ENCODE peak calls at places on chromosomes 1 and 21, in eight cellular contexts. Y, C, E, T, D, S, G and J are unnamed samples.

GRCh38 chr1:245566952-245567351 is 412.2 kb downstream of the KIF26B start:
- DNase-seq in D (no peak), G (no peak), T (no peak), C (no peak), S (no peak), Y (no peak), E (no peak), J (no peak)

GRCh38 chr1:234619794-234620247 is 9.8 kb upstream of the IRF2BP2 start:
- DNase-seq in S (no peak), C (no peak), G (no peak), Y (no peak), E (no peak), T (no peak), D (no peak), J (no peak)

GRCh38 chr1:77370588-77371306 is 88.9 kb downstream of the AK5 start:
- DNase-seq in E (peak), C (no peak), T (no peak), G (no peak), Y (no peak), S (no peak), D (no peak), J (no peak)

GRCh38 chr1:112247971-112248370 is 148.0 kb upstream of the CTTNBP2NL start:
- DNase-seq in G (no peak), D (no peak), T (no peak), C (no peak), Y (no peak), S (no peak), E (no peak), J (no peak)

GRCh38 chr1:14215151-14215550 is 383.3 kb upstream of the KAZN start:
- DNase-seq in Y (no peak), S (no peak), T (no peak), E (no peak), G (no peak), D (no peak), C (no peak), J (no peak)

GRCh38 chr1:39540504-39541031 is 36.0 kb downstream of the PABPC4 start:
- DNase-seq in Y (no peak), C (no peak), T (no peak), D (no peak), E (peak), S (peak), G (no peak), J (no peak)

GRCh38 chr1:100972185-100972584 is 53.4 kb downstream of the DPH5 start:
- DNase-seq in Y (no peak), D (no peak), E (peak), C (no peak), G (no peak), S (no peak), T (no peak), J (no peak)

GRCh38 chr1:204225841-204226745 is 12.3 kb upstream of the GOLT1A start:
- DNase-seq in G (no peak), E (no peak), Y (no peak), T (no peak), C (no peak), S (no peak), D (no peak), J (no peak)

GRCh38 chr1:44029260-44029910 is 1.9 kb downstream of the SLC6A9 start:
- DNase-seq in G (no peak), C (no peak), Y (no peak), T (no peak), D (peak), E (no peak), S (no peak), J (no peak)

GRCh38 chr1:14742181-14742980 is 143.9 kb downstream of the KAZN start:
- DNase-seq in E (peak), C (peak), G (no peak), S (no peak), D (no peak), Y (no peak), T (no peak), J (no peak)

GRCh38 chr1:41662656-41663437 is 178.4 kb upstream of the EDN2 start:
- DNase-seq in G (peak), E (peak), T (peak), S (no peak), C (peak), Y (peak), D (peak), J (peak)

GRCh38 chr1:10555635-10556429 is 81.1 kb downstream of the PEX14 start:
- DNase-seq in G (no peak), S (no peak), Y (no peak), T (no peak), E (no peak), D (no peak), C (peak), J (no peak)

GRCh38 chr1:99447716-99448115 is 183.4 kb downstream of the PLPPR4 start:
- DNase-seq in C (no peak), T (no peak), S (no peak), G (no peak), Y (no peak), E (no peak), D (no peak), J (no peak)

GRCh38 chr1:174000274-174000852 is 21.8 kb downstream of the RC3H1 start:
- DNase-seq in C (no peak), T (no peak), Y (no peak), G (no peak), E (no peak), D (no peak), S (no peak), J (no peak)

GRCh38 chr1:245516178-245516829 is 361.5 kb downstream of the KIF26B start:
- DNase-seq in Y (no peak), C (no peak), S (no peak), G (no peak), E (no peak), D (no peak), T (no peak), J (no peak)

GRCh38 chr1:43979528-43980254 is 681 bp downstream of the B4GALT2 start:
- DNase-seq in E (peak), T (peak), D (no peak), G (peak), C (peak), S (no peak), Y (no peak), J (peak)

GRCh38 chr1:159098596-159098995 is 22.0 kb upstream of the AIM2 start:
- DNase-seq in G (no peak), D (no peak), C (no peak), Y (no peak), S (no peak), E (no peak), T (no peak), J (no peak)

GRCh38 chr1:194339451-194339850 is 1153.0 kb upstream of the B3GALT2 start:
- DNase-seq in G (no peak), C (no peak), S (no peak), E (no peak), D (no peak), Y (no peak), T (no peak), J (no peak)

GRCh38 chr21:34743831-34744230 is 75.0 kb downstream of the CLIC6 start:
- DNase-seq in T (no peak), C (no peak), E (peak), Y (no peak), S (no peak), D (no peak), G (no peak), J (no peak)

GRCh38 chr1:58815069-58815679 is 31.3 kb upstream of the JUN start:
- DNase-seq in Y (peak), S (peak), E (peak), G (peak), T (peak), D (no peak), C (peak), J (peak)

GRCh38 chr1:41475346-41475745 is 9.1 kb downstream of the EDN2 start:
- DNase-seq in Y (no peak), G (no peak), S (no peak), C (no peak), T (no peak), E (no peak), D (no peak), J (no peak)

GRCh38 chr1:43368646-43369020 is 822 bp upstream of the ELOVL1 start:
- DNase-seq in E (no peak), S (no peak), Y (no peak), G (no peak), D (no peak), T (no peak), C (no peak), J (no peak)

GRCh38 chr1:56459260-56459659 is 120.1 kb downstream of the PLPP3 start:
- DNase-seq in E (peak), D (no peak), C (no peak), S (no peak), Y (no peak), G (no peak), T (no peak), J (no peak)

GRCh38 chr21:27513016-27513415 is 546.1 kb upstream of the ADAMTS5 start:
- DNase-seq in C (no peak), S (no peak), E (no peak), D (no peak), T (no peak), Y (no peak), G (no peak), J (no peak)

GRCh38 chr1:107139833-107140702 is 771 bp upstream of the NTNG1 start:
- DNase-seq in S (no peak), C (peak), D (no peak), T (peak), G (peak), E (peak), Y (no peak), J (peak)

GRCh38 chr1:47675721-47676120 is 237.9 kb downstream of the FOXD2 start:
- DNase-seq in T (no peak), S (no peak), D (no peak), G (no peak), Y (no peak), E (no peak), C (no peak), J (no peak)

GRCh38 chr1:205748398-205749093 is 1.4 kb downstream of the NUCKS1 start:
- DNase-seq in C (peak), G (peak), T (peak), Y (no peak), D (no peak), S (no peak), E (peak), J (no peak)

GRCh38 chr1:58922302-58923089 is 138.6 kb upstream of the JUN start:
- DNase-seq in D (no peak), G (peak), T (peak), S (no peak), E (peak), C (peak), Y (no peak), J (peak)

GRCh38 chr1:5430911-5431310 is 561.3 kb downstream of the NPHP4 start:
- DNase-seq in T (no peak), D (no peak), G (no peak), E (no peak), Y (no peak), C (no peak), S (no peak), J (no peak)

GRCh38 chr1:40710581-40711315 is 19.2 kb downstream of the NFYC start:
- DNase-seq in S (no peak), Y (no peak), G (no peak), D (no peak), T (no peak), C (no peak), E (peak), J (no peak)

GRCh38 chr1:32448773-32449456 is 16.0 kb upstream of the ZBTB8B start:
- DNase-seq in E (peak), G (no peak), T (peak), Y (no peak), D (no peak), S (no peak), C (peak), J (no peak)

GRCh38 chr1:151371340-151371739 is 1.2 kb downstream of the SELENBP1 start:
- DNase-seq in G (no peak), C (no peak), T (no peak), Y (no peak), E (peak), D (peak), S (no peak), J (no peak)

GRCh38 chr1:151898519-151898991 is 10.8 kb downstream of the THEM4 start:
- DNase-seq in S (no peak), G (peak), C (no peak), E (peak), T (no peak), D (no peak), Y (no peak), J (peak)

GRCh38 chr1:13723810-13724209 is 23.8 kb downstream of the PRDM2 start:
- DNase-seq in Y (no peak), G (no peak), D (no peak), S (no peak), C (no peak), E (no peak), T (no peak), J (no peak)

GRCh38 chr1:200075938-200076546 is 48.5 kb downstream of the NR5A2 start:
- DNase-seq in D (no peak), S (no peak), C (no peak), G (no peak), Y (no peak), E (peak), T (no peak), J (no peak)

GRCh38 chr1:157034137-157034800 is 11.3 kb downstream of the ARHGEF11 start:
- DNase-seq in Y (no peak), T (no peak), E (no peak), G (no peak), C (peak), S (no peak), D (no peak), J (no peak)

GRCh38 chr1:9758559-9759121 is 65.1 kb downstream of the CLSTN1 start:
- DNase-seq in D (no peak), Y (no peak), T (no peak), C (no peak), S (no peak), G (no peak), E (no peak), J (no peak)